ENCODE peak calls at places on chromosome 4, in eight cellular contexts. O is psoas muscle, M is right lobe of liver, C is tibial artery, I is HepG2, Q is mucosa of descending colon, L is NT2/D1, T is pancreas. G is an unnamed sample.

GRCh38 chr4:177573487-177573886 is 131.2 kb upstream of the AGA start:
- DNase-seq in O (no peak), M (no peak), C (no peak), I (no peak), Q (no peak), L (no peak), T (no peak), G (no peak)

GRCh38 chr4:100261346-100261745 is 71.1 kb upstream of the DDIT4L start:
- DNase-seq in O (no peak), M (no peak), C (no peak), I (no peak), Q (no peak), L (no peak), T (no peak), G (no peak)

GRCh38 chr4:118033148-118034060 is 882 bp upstream of the NDST3 start:
- DNase-seq in O (peak; percentile 27), M (peak; percentile 61), C (no peak), I (no peak), Q (peak; percentile 75), L (peak; percentile 22), T (peak; percentile 74), G (peak; percentile 33)

GRCh38 chr4:91958651-91959050 is 345.1 kb upstream of the GRID2 start:
- DNase-seq in O (no peak), M (no peak), C (no peak), I (no peak), Q (no peak), L (peak; percentile 13), T (no peak), G (no peak)

GRCh38 chr4:73707918-73708577 is 32.3 kb upstream of the CXCL8 start:
- DNase-seq in O (peak; percentile 17), M (peak; percentile 28), C (peak; percentile 78), I (no peak), Q (no peak), L (no peak), T (no peak), G (peak; percentile 74)

GRCh38 chr4:30801876-30802275 is 81.7 kb downstream of the PCDH7 start:
- DNase-seq in O (no peak), M (no peak), C (no peak), I (no peak), Q (no peak), L (no peak), T (no peak), G (no peak)

GRCh38 chr4:94457692-94458106 is 6.0 kb downstream of the PDLIM5 start:
- DNase-seq in O (no peak), M (no peak), C (no peak), I (no peak), Q (no peak), L (no peak), T (no peak), G (no peak)

GRCh38 chr4:25379591-25379990 is 2.5 kb downstream of the ANAPC4 start:
- DNase-seq in O (no peak), M (no peak), C (no peak), I (no peak), Q (no peak), L (no peak), T (no peak), G (no peak)

GRCh38 chr4:2080429-2081300 is 21.5 kb downstream of the NAT8L start:
- DNase-seq in O (no peak), M (no peak), C (peak; percentile 62), I (no peak), Q (peak; percentile 46), L (no peak), T (peak; percentile 30), G (no peak)

GRCh38 chr4:180932365-180933001 is 1310.7 kb upstream of the TENM3 start:
- DNase-seq in O (no peak), M (no peak), C (no peak), I (no peak), Q (no peak), L (no peak), T (no peak), G (no peak)

GRCh38 chr4:71113294-71113693 is 119.8 kb downstream of the DCK start:
- DNase-seq in O (no peak), M (no peak), C (no peak), I (no peak), Q (no peak), L (no peak), T (no peak), G (no peak)

GRCh38 chr4:132313852-132314251 is 835.2 kb upstream of the PCDH10 start:
- DNase-seq in O (no peak), M (no peak), C (no peak), I (no peak), Q (no peak), L (no peak), T (no peak), G (no peak)

GRCh38 chr4:83889802-83890201 is 353.9 kb downstream of the GPAT3 start:
- DNase-seq in O (no peak), M (no peak), C (no peak), I (no peak), Q (no peak), L (no peak), T (no peak), G (no peak)

GRCh38 chr4:6318206-6318605 is 48.6 kb downstream of the WFS1 start:
- DNase-seq in O (no peak), M (no peak), C (no peak), I (no peak), Q (no peak), L (no peak), T (no peak), G (no peak)

GRCh38 chr4:6322067-6322760 is 52.6 kb downstream of the WFS1 start:
- DNase-seq in O (no peak), M (no peak), C (no peak), I (no peak), Q (no peak), L (no peak), T (no peak), G (no peak)

GRCh38 chr4:6320663-6321062 is 51.0 kb downstream of the WFS1 start:
- DNase-seq in O (no peak), M (no peak), C (no peak), I (no peak), Q (no peak), L (no peak), T (no peak), G (no peak)

GRCh38 chr4:6321361-6321760 is 51.7 kb downstream of the WFS1 start:
- DNase-seq in O (no peak), M (no peak), C (no peak), I (peak; percentile 74), Q (no peak), L (no peak), T (no peak), G (no peak)

GRCh38 chr4:6319530-6320150 is 50.0 kb downstream of the WFS1 start:
- DNase-seq in O (no peak), M (no peak), C (no peak), I (no peak), Q (no peak), L (no peak), T (no peak), G (no peak)
- H3K4me1 ChIP-seq in O (no peaks in the 10 kb centered on the region), M (no peaks in the 10 kb centered on the region), C (no peaks in the 10 kb centered on the region), I (peaks cover 72% of the 10 kb centered on the region), Q (no peaks in the 10 kb centered on the region), L (peaks cover 5% of the 10 kb centered on the region), T (no peaks in the 10 kb centered on the region), G (peaks cover 11% of the 10 kb centered on the region)

GRCh38 chr4:77156533-77156911 is 485 bp upstream of the CCNG2 start:
- DNase-seq in O (peak; percentile 91), M (peak; percentile 92), C (peak; percentile 99), I (peak; percentile 99), Q (peak; percentile 96), L (peak; percentile 96), T (peak; percentile 90), G (peak; percentile 99)

GRCh38 chr4:77156912-77157858 is at the start of gene CCNG2:
- DNase-seq in O (peak; percentile 87), M (peak; percentile 84), C (peak; percentile 94), I (peak; percentile 12), Q (peak; percentile 93), L (peak; percentile 80), T (peak; percentile 85), G (peak; percentile 87)

GRCh38 chr4:77158487-77158861 is 1.5 kb downstream of the CCNG2 start:
- DNase-seq in O (peak; percentile 16), M (no peak), C (peak; percentile 67), I (no peak), Q (no peak), L (no peak), T (no peak), G (no peak)

GRCh38 chr4:77157859-77158486 is 966 bp downstream of the CCNG2 start:
- DNase-seq in O (peak; percentile 88), M (peak; percentile 93), C (peak; percentile 97), I (peak; percentile 78), Q (peak; percentile 93), L (peak; percentile 60), T (peak; percentile 91), G (peak; percentile 88)

GRCh38 chr4:77159798-77160197 is 2.8 kb downstream of the CCNG2 start:
- DNase-seq in O (no peak), M (no peak), C (no peak), I (no peak), Q (no peak), L (no peak), T (no peak), G (no peak)
- H3K4me3 ChIP-seq in O (no peak overlapping the region), M (no peak overlapping the region), C (no peak overlapping the region), I (no peak overlapping the region), Q (no peak overlapping the region), L (no peak overlapping the region), T (no peak overlapping the region), G (no peak overlapping the region)

GRCh38 chr4:102761902-102762301 is 1.1 kb upstream of the MANBA start:
- DNase-seq in O (no peak), M (no peak), C (no peak), I (no peak), Q (no peak), L (no peak), T (no peak), G (no peak)
- H3K4me1 ChIP-seq in O (peaks cover 4% of the 10 kb centered on the region), M (peaks cover 9% of the 10 kb centered on the region), C (no peaks in the 10 kb centered on the region), I (peaks cover 44% of the 10 kb centered on the region), Q (peaks cover 11% of the 10 kb centered on the region), L (no peaks in the 10 kb centered on the region), T (peaks cover 6% of the 10 kb centered on the region), G (peaks cover 9% of the 10 kb centered on the region)

GRCh38 chr4:69714086-69714485 is 46.3 kb downstream of the SULT1B1 start:
- DNase-seq in O (no peak), M (no peak), C (no peak), I (no peak), Q (no peak), L (no peak), T (no peak), G (no peak)

GRCh38 chr4:69718376-69719293 is 41.8 kb downstream of the SULT1B1 start:
- DNase-seq in O (no peak), M (no peak), C (no peak), I (no peak), Q (no peak), L (no peak), T (no peak), G (no peak)

GRCh38 chr4:69713593-69713992 is 46.8 kb downstream of the SULT1B1 start:
- DNase-seq in O (no peak), M (peak; percentile 17), C (no peak), I (peak; percentile 65), Q (no peak), L (no peak), T (no peak), G (no peak)

GRCh38 chr4:69717778-69718177 is 42.6 kb downstream of the SULT1B1 start:
- DNase-seq in O (no peak), M (no peak), C (no peak), I (no peak), Q (no peak), L (no peak), T (no peak), G (no peak)

DNA sequence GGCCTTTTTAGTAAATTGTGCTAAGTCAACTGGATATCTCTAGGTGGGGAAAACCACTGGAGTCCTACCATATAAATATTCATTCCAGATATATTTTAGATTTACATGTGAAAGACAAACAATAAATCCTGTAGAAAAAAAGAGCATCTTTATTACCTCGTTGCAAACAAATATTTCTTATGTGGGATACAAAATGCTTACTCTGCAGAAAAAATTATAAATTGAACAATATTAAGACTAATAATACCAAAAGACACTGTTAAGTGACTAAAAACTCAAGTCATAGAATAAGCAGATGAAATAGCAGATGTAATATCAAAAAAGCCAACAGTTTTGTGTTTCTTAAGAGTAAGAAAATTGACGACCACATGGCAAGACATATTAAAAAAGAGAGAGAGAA is 43.8 kb downstream of the SULT1B1 start:
- DNase-seq in O (no peak), M (no peak), C (no peak), I (no peak), Q (no peak), L (no peak), T (no peak), G (no peak)
- H3K4me3 ChIP-seq in O (no peak overlapping the region), M (no peak overlapping the region), C (no peak overlapping the region), I (no peak overlapping the region), Q (no peak overlapping the region), L (no peak overlapping the region), T (no peak overlapping the region), G (no peak overlapping the region)

G was measured in lung.